ENCODE peak calls at places on chromosomes 7 and 10, in eight cellular contexts. One of them, this sample, is unnamed.

GRCh38 chr7:18495412-18496335 is at the start of gene HDAC9:
- DNase-seq in CD8-positive, alpha-beta memory T cell: no peak
- DNase-seq in foreskin keratinocyte: no peak
- DNase-seq in transverse colon: peak; percentile 51
- DNase-seq in OCI-LY7: peak; percentile 92
- DNase-seq in brain microvascular endothelial cell: peak; percentile 51
- DNase-seq in thoracic aorta: no peak
- DNase-seq in GM12878: peak; percentile 56
- DNase-seq in this sample: no peak

GRCh38 chr10:133278577-133279265 is 2.1 kb upstream of the ADAM8 start:
- DNase-seq in CD8-positive, alpha-beta memory T cell: peak; percentile 75
- DNase-seq in foreskin keratinocyte: peak; percentile 71
- DNase-seq in transverse colon: peak; percentile 75
- DNase-seq in OCI-LY7: peak; percentile 73
- DNase-seq in brain microvascular endothelial cell: peak; percentile 42
- DNase-seq in thoracic aorta: no peak
- DNase-seq in GM12878: no peak
- DNase-seq in this sample: no peak

GRCh38 chr10:129779126-129779525 is 184.9 kb downstream of the EBF3 start:
- DNase-seq in CD8-positive, alpha-beta memory T cell: no peak
- DNase-seq in foreskin keratinocyte: no peak
- DNase-seq in transverse colon: no peak
- DNase-seq in OCI-LY7: no peak
- DNase-seq in brain microvascular endothelial cell: no peak
- DNase-seq in thoracic aorta: no peak
- DNase-seq in GM12878: no peak
- DNase-seq in this sample: no peak

GRCh38 chr10:30858499-30858898 is 173.2 kb downstream of the ZNF438 start:
- DNase-seq in CD8-positive, alpha-beta memory T cell: no peak
- DNase-seq in foreskin keratinocyte: no peak
- DNase-seq in transverse colon: no peak
- DNase-seq in OCI-LY7: no peak
- DNase-seq in brain microvascular endothelial cell: no peak
- DNase-seq in thoracic aorta: no peak
- DNase-seq in GM12878: no peak
- DNase-seq in this sample: no peak

GRCh38 chr10:86654411-86655172 is at the start of gene OPN4:
- DNase-seq in CD8-positive, alpha-beta memory T cell: no peak
- DNase-seq in foreskin keratinocyte: no peak
- DNase-seq in transverse colon: peak; percentile 5
- DNase-seq in OCI-LY7: no peak
- DNase-seq in brain microvascular endothelial cell: peak; percentile 67
- DNase-seq in thoracic aorta: no peak
- DNase-seq in GM12878: no peak
- DNase-seq in this sample: no peak

GRCh38 chr10:108783897-108784296 is 1139.4 kb downstream of the XPNPEP1 start:
- DNase-seq in CD8-positive, alpha-beta memory T cell: no peak
- DNase-seq in foreskin keratinocyte: no peak
- DNase-seq in transverse colon: no peak
- DNase-seq in OCI-LY7: peak; percentile 65
- DNase-seq in brain microvascular endothelial cell: peak; percentile 0
- DNase-seq in thoracic aorta: no peak
- DNase-seq in GM12878: peak; percentile 31
- DNase-seq in this sample: no peak

GRCh38 chr10:13528875-13529713 is at the start of gene BEND7:
- DNase-seq in CD8-positive, alpha-beta memory T cell: no peak
- DNase-seq in foreskin keratinocyte: no peak
- DNase-seq in transverse colon: peak; percentile 29
- DNase-seq in OCI-LY7: no peak
- DNase-seq in brain microvascular endothelial cell: no peak
- DNase-seq in thoracic aorta: no peak
- DNase-seq in GM12878: no peak
- DNase-seq in this sample: no peak

GRCh38 chr10:45811075-45811474 is 36.2 kb downstream of the AGAP4 start:
- DNase-seq in CD8-positive, alpha-beta memory T cell: no peak
- DNase-seq in foreskin keratinocyte: no peak
- DNase-seq in transverse colon: no peak
- DNase-seq in OCI-LY7: no peak
- DNase-seq in brain microvascular endothelial cell: no peak
- DNase-seq in thoracic aorta: no peak
- DNase-seq in GM12878: no peak
- DNase-seq in this sample: no peak

GRCh38 chr7:86790383-86790782 is 146.7 kb downstream of the GRM3 start:
- DNase-seq in CD8-positive, alpha-beta memory T cell: no peak
- DNase-seq in foreskin keratinocyte: no peak
- DNase-seq in transverse colon: no peak
- DNase-seq in OCI-LY7: no peak
- DNase-seq in brain microvascular endothelial cell: no peak
- DNase-seq in thoracic aorta: no peak
- DNase-seq in GM12878: no peak
- DNase-seq in this sample: no peak

GRCh38 chr7:85554294-85554877 is 367.5 kb upstream of the SEMA3D start:
- DNase-seq in CD8-positive, alpha-beta memory T cell: no peak
- DNase-seq in foreskin keratinocyte: peak; percentile 25
- DNase-seq in transverse colon: no peak
- DNase-seq in OCI-LY7: peak; percentile 61
- DNase-seq in brain microvascular endothelial cell: peak; percentile 73
- DNase-seq in thoracic aorta: no peak
- DNase-seq in GM12878: no peak
- DNase-seq in this sample: no peak

DNA sequence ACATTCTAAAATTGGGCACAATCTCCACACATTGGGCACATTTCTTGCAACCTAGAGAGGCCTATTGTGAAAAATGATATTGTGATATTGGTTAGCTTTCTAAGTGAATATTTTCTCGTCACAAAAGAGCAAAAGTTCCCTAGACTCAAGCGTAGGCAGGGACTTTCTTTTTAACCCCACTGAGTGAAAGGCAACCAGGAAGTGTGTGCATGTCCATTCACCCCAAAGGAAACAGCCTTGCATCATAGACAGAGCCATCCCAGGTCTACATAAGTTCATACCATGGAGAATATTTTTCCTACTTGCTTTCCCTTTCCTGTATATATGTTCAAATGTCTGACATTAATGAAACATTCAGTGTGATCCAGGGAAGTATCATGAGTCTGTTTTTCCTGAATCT is 84.2 kb upstream of the AGBL3 start:
- DNase-seq in CD8-positive, alpha-beta memory T cell: no peak
- DNase-seq in foreskin keratinocyte: no peak
- DNase-seq in transverse colon: no peak
- DNase-seq in OCI-LY7: no peak
- DNase-seq in brain microvascular endothelial cell: no peak
- DNase-seq in thoracic aorta: no peak
- DNase-seq in GM12878: no peak
- DNase-seq in this sample: no peak
- H3K27ac ChIP-seq in CD8-positive, alpha-beta memory T cell: no peak overlapping the region
- H3K27ac ChIP-seq in foreskin keratinocyte: no peak overlapping the region
- H3K27ac ChIP-seq in transverse colon: peak overlapping the region; percentile 64
- H3K27ac ChIP-seq in OCI-LY7: no peak overlapping the region
- H3K27ac ChIP-seq in brain microvascular endothelial cell: no peak overlapping the region
- H3K27ac ChIP-seq in thoracic aorta: peak overlapping the region; percentile 58
- H3K27ac ChIP-seq in GM12878: no peak overlapping the region
- H3K27ac ChIP-seq in this sample: no peak overlapping the region

GRCh38 chr7:150377116-150377979 is 1.8 kb upstream of the ZNF775 start:
- DNase-seq in CD8-positive, alpha-beta memory T cell: no peak
- DNase-seq in foreskin keratinocyte: no peak
- DNase-seq in transverse colon: peak; percentile 60
- DNase-seq in OCI-LY7: peak; percentile 33
- DNase-seq in brain microvascular endothelial cell: no peak
- DNase-seq in thoracic aorta: no peak
- DNase-seq in GM12878: no peak
- DNase-seq in this sample: no peak
- H3K27ac ChIP-seq in CD8-positive, alpha-beta memory T cell: no peak overlapping the region
- H3K27ac ChIP-seq in foreskin keratinocyte: no peak overlapping the region
- H3K27ac ChIP-seq in transverse colon: peak overlapping the region; percentile 95
- H3K27ac ChIP-seq in OCI-LY7: peak overlapping the region; percentile 24
- H3K27ac ChIP-seq in brain microvascular endothelial cell: no peak overlapping the region
- H3K27ac ChIP-seq in thoracic aorta: peak overlapping the region; percentile 72
- H3K27ac ChIP-seq in GM12878: peak overlapping the region; percentile 97
- H3K27ac ChIP-seq in this sample: no peak overlapping the region

DNA sequence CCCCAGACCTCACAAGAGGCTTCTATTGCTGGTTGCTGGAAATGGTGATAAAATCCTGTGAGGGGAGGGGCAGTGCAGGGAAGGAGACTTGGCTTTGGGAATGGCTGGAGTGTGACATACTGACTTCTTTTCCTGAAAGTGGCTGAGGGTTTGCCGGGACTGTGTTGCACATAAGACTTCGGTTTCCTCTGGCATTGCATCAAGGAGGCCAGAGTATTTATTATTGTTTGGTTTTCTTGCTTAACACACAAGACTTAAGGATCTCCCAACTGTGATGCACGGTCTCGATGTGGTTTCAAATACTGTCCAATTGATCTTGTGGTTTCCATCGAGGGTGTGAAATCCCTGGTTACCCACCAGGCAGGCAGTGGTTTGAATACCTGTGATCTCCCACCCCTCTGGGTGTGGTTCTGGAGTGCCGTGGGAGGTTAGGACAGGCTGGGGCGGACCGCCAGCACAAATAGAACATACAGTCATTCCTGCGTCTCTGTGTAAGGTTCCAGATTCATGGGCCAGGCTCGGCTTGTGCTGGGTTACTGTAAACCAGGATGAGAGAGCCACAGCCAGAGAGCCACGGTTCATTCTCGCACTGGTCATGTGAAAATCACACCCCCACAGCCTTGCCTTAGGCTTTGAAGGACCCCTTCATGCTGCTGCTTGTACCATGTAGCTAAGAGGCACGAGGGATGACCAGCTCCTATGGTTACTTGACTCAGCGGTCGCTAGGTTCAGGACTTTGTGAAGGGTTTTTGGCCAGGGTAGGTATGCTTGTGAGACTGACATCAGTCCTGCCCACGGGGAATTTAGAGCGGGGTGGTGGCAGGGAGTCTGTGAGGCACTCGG is 39.2 kb downstream of the WBP1L start:
- DNase-seq in CD8-positive, alpha-beta memory T cell: no peak
- DNase-seq in foreskin keratinocyte: no peak
- DNase-seq in transverse colon: peak; percentile 44
- DNase-seq in OCI-LY7: no peak
- DNase-seq in brain microvascular endothelial cell: peak; percentile 85
- DNase-seq in thoracic aorta: peak; percentile 79
- DNase-seq in GM12878: no peak
- DNase-seq in this sample: no peak
- H3K27ac ChIP-seq in CD8-positive, alpha-beta memory T cell: no peak overlapping the region
- H3K27ac ChIP-seq in foreskin keratinocyte: peak overlapping the region; percentile 7
- H3K27ac ChIP-seq in transverse colon: peak overlapping the region; percentile 89
- H3K27ac ChIP-seq in OCI-LY7: no peak overlapping the region
- H3K27ac ChIP-seq in brain microvascular endothelial cell: peak overlapping the region; percentile 80
- H3K27ac ChIP-seq in thoracic aorta: peak overlapping the region; percentile 96
- H3K27ac ChIP-seq in GM12878: no peak overlapping the region
- H3K27ac ChIP-seq in this sample: peak overlapping the region; percentile 81

GRCh38 chr10:89221919-89222318 is 14.8 kb upstream of the CH25H start:
- DNase-seq in CD8-positive, alpha-beta memory T cell: no peak
- DNase-seq in foreskin keratinocyte: no peak
- DNase-seq in transverse colon: no peak
- DNase-seq in OCI-LY7: no peak
- DNase-seq in brain microvascular endothelial cell: no peak
- DNase-seq in thoracic aorta: no peak
- DNase-seq in GM12878: no peak
- DNase-seq in this sample: no peak

GRCh38 chr10:89219512-89220218 is 12.5 kb upstream of the CH25H start:
- DNase-seq in CD8-positive, alpha-beta memory T cell: no peak
- DNase-seq in foreskin keratinocyte: no peak
- DNase-seq in transverse colon: no peak
- DNase-seq in OCI-LY7: no peak
- DNase-seq in brain microvascular endothelial cell: no peak
- DNase-seq in thoracic aorta: no peak
- DNase-seq in GM12878: no peak
- DNase-seq in this sample: peak; percentile 47

GRCh38 chr10:89228962-89229361 is 21.8 kb upstream of the CH25H start:
- DNase-seq in CD8-positive, alpha-beta memory T cell: no peak
- DNase-seq in foreskin keratinocyte: no peak
- DNase-seq in transverse colon: no peak
- DNase-seq in OCI-LY7: no peak
- DNase-seq in brain microvascular endothelial cell: no peak
- DNase-seq in thoracic aorta: no peak
- DNase-seq in GM12878: no peak
- DNase-seq in this sample: no peak

GRCh38 chr10:89228136-89228535 is 21.0 kb upstream of the CH25H start:
- DNase-seq in CD8-positive, alpha-beta memory T cell: no peak
- DNase-seq in foreskin keratinocyte: no peak
- DNase-seq in transverse colon: no peak
- DNase-seq in OCI-LY7: no peak
- DNase-seq in brain microvascular endothelial cell: no peak
- DNase-seq in thoracic aorta: no peak
- DNase-seq in GM12878: no peak
- DNase-seq in this sample: no peak

DNA sequence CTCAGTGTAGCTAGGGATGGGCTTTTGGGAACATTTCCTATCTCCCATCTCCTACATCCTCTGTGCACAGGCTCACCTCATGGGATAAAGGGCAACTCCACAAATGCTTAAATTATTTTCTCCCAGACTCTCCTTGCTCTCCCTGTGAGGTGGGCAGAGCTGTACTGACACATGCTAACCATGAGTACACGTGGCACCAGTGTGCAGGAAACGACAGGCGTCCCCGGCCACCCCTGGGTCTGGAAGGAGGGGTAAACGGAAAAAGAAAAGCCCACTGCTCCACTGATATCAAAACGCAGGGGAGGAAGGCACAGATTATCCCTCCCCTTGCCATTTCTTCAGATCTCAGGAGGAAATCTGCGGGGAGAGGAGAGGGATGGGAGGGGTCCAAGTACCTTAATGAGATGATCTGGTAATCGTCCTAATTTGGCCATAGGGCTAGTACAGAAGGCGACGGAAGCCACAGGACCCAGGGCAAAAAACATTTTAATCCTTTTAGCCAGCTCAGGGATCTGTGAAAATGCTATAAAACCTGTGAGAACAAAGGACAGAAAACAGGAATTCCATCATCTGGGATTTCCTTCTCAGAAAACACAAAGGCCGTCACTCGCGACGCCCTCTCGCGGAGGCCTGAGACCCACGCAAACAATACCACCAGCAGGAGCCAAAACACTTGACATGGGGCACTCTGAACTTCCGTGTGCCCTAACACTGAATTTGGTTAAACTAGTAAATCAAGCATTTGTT is 17.8 kb upstream of the CH25H start:
- DNase-seq in CD8-positive, alpha-beta memory T cell: no peak
- DNase-seq in foreskin keratinocyte: no peak
- DNase-seq in transverse colon: no peak
- DNase-seq in OCI-LY7: no peak
- DNase-seq in brain microvascular endothelial cell: no peak
- DNase-seq in thoracic aorta: no peak
- DNase-seq in GM12878: no peak
- DNase-seq in this sample: no peak
- H3K27ac ChIP-seq in CD8-positive, alpha-beta memory T cell: no peak overlapping the region
- H3K27ac ChIP-seq in foreskin keratinocyte: no peak overlapping the region
- H3K27ac ChIP-seq in transverse colon: peak overlapping the region; percentile 11
- H3K27ac ChIP-seq in OCI-LY7: no peak overlapping the region
- H3K27ac ChIP-seq in brain microvascular endothelial cell: no peak overlapping the region
- H3K27ac ChIP-seq in thoracic aorta: no peak overlapping the region
- H3K27ac ChIP-seq in GM12878: no peak overlapping the region
- H3K27ac ChIP-seq in this sample: peak overlapping the region; percentile 87

DNA sequence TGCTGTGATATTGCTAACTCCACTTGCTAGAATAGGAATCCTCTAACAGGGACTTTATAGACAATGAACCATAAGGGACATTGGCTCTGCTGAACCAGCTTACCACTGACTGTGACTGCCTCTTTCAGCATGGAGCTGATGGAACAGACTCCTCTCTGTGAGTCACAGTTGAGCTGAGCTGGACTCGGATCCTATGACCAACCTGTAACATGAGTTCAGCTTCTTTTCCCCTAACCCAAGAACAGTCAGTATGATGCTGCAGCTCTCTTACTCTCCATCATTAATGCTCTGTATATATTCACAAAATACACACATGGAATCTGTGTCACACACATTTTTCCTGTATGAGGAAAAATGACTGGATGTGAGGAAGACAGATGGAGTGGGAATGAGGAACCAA is 177.9 kb upstream of the BET1 start:
- DNase-seq in CD8-positive, alpha-beta memory T cell: no peak
- DNase-seq in foreskin keratinocyte: peak; percentile 46
- DNase-seq in transverse colon: no peak
- DNase-seq in OCI-LY7: no peak
- DNase-seq in brain microvascular endothelial cell: peak; percentile 90
- DNase-seq in thoracic aorta: no peak
- DNase-seq in GM12878: no peak
- DNase-seq in this sample: no peak
- H3K27ac ChIP-seq in CD8-positive, alpha-beta memory T cell: no peak overlapping the region
- H3K27ac ChIP-seq in foreskin keratinocyte: no peak overlapping the region
- H3K27ac ChIP-seq in transverse colon: no peak overlapping the region
- H3K27ac ChIP-seq in OCI-LY7: no peak overlapping the region
- H3K27ac ChIP-seq in brain microvascular endothelial cell: peak overlapping the region; percentile 96
- H3K27ac ChIP-seq in thoracic aorta: peak overlapping the region; percentile 79
- H3K27ac ChIP-seq in GM12878: no peak overlapping the region
- H3K27ac ChIP-seq in this sample: no peak overlapping the region

This sample was measured in caudate nucleus.